ENCODE peak calls at places on chromosomes 16 and 17, in seven cellular contexts. S is activated CD4-positive, alpha-beta T cell treated with anti-CD3 and anti-CD28 coated beads, Interleukin-2, amount 10 ng/mL, durations not matched to agents 24 days and 14 days; V is GM04504; X is stimulated activated CD4-positive, alpha-beta T cell treated with anti-CD3 and anti-CD28 coated beads, Interleukin-4, amount 100 ng/mL, for 24 hours; Q is MV-4-11; M is Calu3; G is activated CD8-positive, alpha-beta memory T cell treated with anti-CD3 and anti-CD28 coated beads for 48 hours. Y is an unnamed sample.

GRCh38 chr17:76480676-76481075 is 13.3 kb downstream of the AANAT start:
- DNase-seq in S (no peak), V (no peak), X (no peak), Q (peak), M (no peak), G (no peak), Y (no peak)

GRCh38 chr17:59190806-59191205 is 19.0 kb upstream of the SMG8 start:
- DNase-seq in S (no peak), V (no peak), X (no peak), Q (no peak), M (no peak), G (no peak), Y (no peak)

GRCh38 chr17:68613739-68614298 is 12.7 kb upstream of the FAM20A start:
- DNase-seq in S (peak), V (peak), X (no peak), Q (peak), M (peak), G (peak), Y (peak)

GRCh38 chr17:29617481-29618271 is 5.0 kb downstream of the CORO6 start:
- DNase-seq in S (peak), V (no peak), X (peak), Q (peak), M (peak), G (peak), Y (no peak)

GRCh38 chr17:62309381-62309780 is 71.0 kb upstream of the EFCAB3 start:
- DNase-seq in S (no peak), V (no peak), X (no peak), Q (no peak), M (no peak), G (no peak), Y (no peak)

GRCh38 chr17:72266099-72266852 is 145.5 kb downstream of the SOX9 start:
- DNase-seq in S (no peak), V (no peak), X (no peak), Q (no peak), M (no peak), G (no peak), Y (no peak)

GRCh38 chr16:50210266-50211038 is 55.9 kb upstream of the ADCY7 start:
- DNase-seq in S (peak), V (peak), X (peak), Q (peak), M (peak), G (peak), Y (peak)

GRCh38 chr16:894136-894535 is 76.6 kb downstream of the LMF1 start:
- DNase-seq in S (no peak), V (no peak), X (no peak), Q (no peak), M (no peak), G (no peak), Y (no peak)

GRCh38 chr16:48335961-48336360 is 49.3 kb downstream of the SIAH1 start:
- DNase-seq in S (no peak), V (no peak), X (no peak), Q (no peak), M (no peak), G (no peak), Y (no peak)

GRCh38 chr16:10851512-10851911 is 25.5 kb upstream of the CIITA start:
- DNase-seq in S (no peak), V (no peak), X (no peak), Q (no peak), M (no peak), G (no peak), Y (no peak)

GRCh38 chr16:54152362-54153239 is 134.0 kb downstream of the IRX3 start:
- DNase-seq in S (no peak), V (no peak), X (no peak), Q (no peak), M (no peak), G (no peak), Y (peak)

GRCh38 chr16:24146523-24146922 is 109.6 kb upstream of the CACNG3 start:
- DNase-seq in S (no peak), V (no peak), X (no peak), Q (no peak), M (no peak), G (no peak), Y (no peak)

GRCh38 chr17:50919321-50920040 is 53.3 kb upstream of the TOB1 start:
- DNase-seq in S (peak), V (peak), X (peak), Q (peak), M (peak), G (peak), Y (peak)

GRCh38 chr16:20806168-20807050 is at the start of the genes ERI2 and REXO5:
- DNase-seq in S (peak), V (peak), X (peak), Q (peak), M (peak), G (peak), Y (peak)

GRCh38 chr16:88605186-88606145 is 32.9 kb upstream of the IL17C start:
- DNase-seq in S (no peak), V (no peak), X (no peak), Q (no peak), M (no peak), G (no peak), Y (no peak)

GRCh38 chr17:17416400-17417360 is 60.1 kb upstream of the MED9 start:
- DNase-seq in S (peak), V (peak), X (no peak), Q (peak), M (peak), G (no peak), Y (no peak)

GRCh38 chr17:17468217-17469010 is 8.4 kb upstream of the MED9 start:
- DNase-seq in S (no peak), V (no peak), X (no peak), Q (no peak), M (no peak), G (no peak), Y (no peak)

GRCh38 chr16:23428351-23428750 is 24.6 kb downstream of the COG7 start:
- DNase-seq in S (no peak), V (no peak), X (no peak), Q (no peak), M (no peak), G (no peak), Y (no peak)

GRCh38 chr17:65287040-65287439 is 149.9 kb downstream of the RGS9 start:
- DNase-seq in S (no peak), V (no peak), X (no peak), Q (no peak), M (no peak), G (no peak), Y (peak)

GRCh38 chr17:73427198-73427597 is 115.4 kb upstream of the CDC42EP4 start:
- DNase-seq in S (no peak), V (no peak), X (no peak), Q (no peak), M (no peak), G (no peak), Y (no peak)

GRCh38 chr17:1002771-1003555 is 6.0 kb downstream of the TIMM22 start:
- DNase-seq in S (no peak), V (peak), X (no peak), Q (no peak), M (no peak), G (no peak), Y (no peak)

GRCh38 chr16:71956500-71956899 is 43.7 kb downstream of the PKD1L3 start:
- DNase-seq in S (no peak), V (no peak), X (no peak), Q (peak), M (no peak), G (no peak), Y (no peak)

GRCh38 chr17:42536048-42536371 is at the start of gene NAGLU:
- DNase-seq in S (peak), V (peak), X (peak), Q (peak), M (peak), G (peak), Y (peak)

GRCh38 chr16:70725912-70726828 is 40.3 kb upstream of the MTSS2 start:
- DNase-seq in S (no peak), V (no peak), X (no peak), Q (no peak), M (no peak), G (no peak), Y (no peak)

GRCh38 chr16:65522412-65522811 is 400.5 kb upstream of the CDH11 start:
- DNase-seq in S (no peak), V (no peak), X (no peak), Q (no peak), M (no peak), G (no peak), Y (no peak)

GRCh38 chr17:31687505-31688126 is 171.4 kb downstream of the COPRS start:
- DNase-seq in S (no peak), V (no peak), X (no peak), Q (no peak), M (no peak), G (no peak), Y (no peak)

GRCh38 chr17:78853926-78854394 is 13.3 kb upstream of the USP36 start:
- DNase-seq in S (no peak), V (no peak), X (no peak), Q (no peak), M (no peak), G (no peak), Y (no peak)

GRCh38 chr16:49440156-49441065 is 66.8 kb downstream of the C16orf78 start:
- DNase-seq in S (no peak), V (no peak), X (no peak), Q (no peak), M (no peak), G (no peak), Y (no peak)

GRCh38 chr17:78294776-78295175 is 63.3 kb downstream of the TMEM235 start:
- DNase-seq in S (no peak), V (no peak), X (no peak), Q (peak), M (no peak), G (no peak), Y (no peak)

GRCh38 chr17:29176500-29177351 is 3.5 kb downstream of the MYO18A start:
- DNase-seq in S (peak), V (no peak), X (peak), Q (no peak), M (peak), G (no peak), Y (no peak)